ENCODE peak calls at places on chromosomes 13 and 19, in four cellular contexts. X is K562, N is GM12878, A is HepG2. Q is an unnamed sample.

GRCh38 chr13:44232729-44233128 is 140.9 kb upstream of the SERP2 start:
- DNase-seq in X (no peak), N (no peak), A (no peak), Q (no peak)

GRCh38 chr19:35657904-35658700 is 8.2 kb upstream of the UPK1A start:
- DNase-seq in X (no peak), N (no peak), A (no peak), Q (peak)

GRCh38 chr19:4301590-4302237 is 475 bp downstream of the TMIGD2 start:
- DNase-seq in X (no peak), N (no peak), A (no peak), Q (no peak)

GRCh38 chr13:21016487-21016886 is 44.9 kb downstream of the LATS2 start:
- DNase-seq in X (no peak), N (no peak), A (no peak), Q (no peak)

GRCh38 chr19:21586341-21587116 is 81.1 kb downstream of the ZNF429 start:
- DNase-seq in X (no peak), N (no peak), A (no peak), Q (no peak)

GRCh38 chr13:78599911-78600310 is 3.4 kb downstream of the POU4F1 start:
- DNase-seq in X (no peak), N (no peak), A (no peak), Q (no peak)

GRCh38 chr13:94061316-94061715 is 418.2 kb downstream of the DCT start:
- DNase-seq in X (no peak), N (no peak), A (no peak), Q (no peak)

GRCh38 chr13:44818016-44818415 is 171.3 kb downstream of the NUFIP1 start:
- DNase-seq in X (no peak), N (no peak), A (no peak), Q (no peak)

GRCh38 chr13:107461751-107462150 is 753.6 kb downstream of the LIG4 start:
- DNase-seq in X (no peak), N (no peak), A (no peak), Q (no peak)

GRCh38 chr13:44243198-44243852 is 130.3 kb upstream of the SERP2 start:
- DNase-seq in X (peak), N (no peak), A (peak), Q (no peak)

GRCh38 chr13:99357149-99357596 is 50.0 kb upstream of the GPR183 start:
- DNase-seq in X (peak), N (peak), A (no peak), Q (no peak)

GRCh38 chr19:42459926-42460325 is 17.2 kb upstream of the CXCL17 start:
- DNase-seq in X (no peak), N (no peak), A (no peak), Q (no peak)

GRCh38 chr19:29858621-29859020 is 46.8 kb downstream of the CCNE1 start:
- DNase-seq in X (no peak), N (no peak), A (no peak), Q (no peak)

GRCh38 chr13:86383151-86383550 is 583.9 kb upstream of the SLITRK6 start:
- DNase-seq in X (no peak), N (no peak), A (no peak), Q (no peak)

GRCh38 chr19:48754950-48755645 is at the start of gene FGF21:
- DNase-seq in X (no peak), N (no peak), A (no peak), Q (peak)

GRCh38 chr19:36418287-36419001 is at the start of gene ZFP82:
- DNase-seq in X (peak), N (peak), A (peak), Q (peak)

GRCh38 chr13:85347251-85347650 is 452.0 kb downstream of the SLITRK6 start:
- DNase-seq in X (no peak), N (no peak), A (no peak), Q (no peak)

GRCh38 chr19:30479231-30479630 is 107.0 kb downstream of the ZNF536 start:
- DNase-seq in X (no peak), N (no peak), A (no peak), Q (no peak)

GRCh38 chr19:13727798-13728197 is 36.5 kb upstream of the MRI1 start:
- DNase-seq in X (no peak), N (no peak), A (no peak), Q (no peak)

GRCh38 chr13:62185631-62186256 is 770.1 kb upstream of the PCDH20 start:
- DNase-seq in X (no peak), N (no peak), A (no peak), Q (no peak)

GRCh38 chr19:45569619-45570421 is 14.8 kb downstream of the OPA3 start:
- DNase-seq in X (peak), N (no peak), A (peak), Q (peak)
- TF ChIP-seq HDAC2 in X (no peak), N (no peak), A (no peak), Q (no peak)

DNA sequence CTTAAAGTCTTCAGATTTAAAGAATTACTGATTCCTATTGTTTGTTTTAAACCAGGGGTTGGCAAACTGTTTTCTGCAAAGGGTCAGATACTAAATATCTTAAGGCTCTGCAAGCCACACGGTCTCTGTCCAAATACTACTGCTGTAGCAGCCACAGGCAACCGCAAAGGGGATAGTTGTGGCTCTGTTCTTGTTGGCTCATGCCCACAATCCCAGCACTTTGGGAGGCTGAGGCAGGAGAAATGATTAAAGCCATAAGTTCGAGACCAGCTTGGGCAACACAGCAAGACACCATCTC is 22.4 kb downstream of the RANBP3 start:
- DNase-seq in X (no peak), N (no peak), A (no peak), Q (no peak)
- TF ChIP-seq MAX in X (no peak), N (no peak), A (no peak), Q (no peak)

DNA sequence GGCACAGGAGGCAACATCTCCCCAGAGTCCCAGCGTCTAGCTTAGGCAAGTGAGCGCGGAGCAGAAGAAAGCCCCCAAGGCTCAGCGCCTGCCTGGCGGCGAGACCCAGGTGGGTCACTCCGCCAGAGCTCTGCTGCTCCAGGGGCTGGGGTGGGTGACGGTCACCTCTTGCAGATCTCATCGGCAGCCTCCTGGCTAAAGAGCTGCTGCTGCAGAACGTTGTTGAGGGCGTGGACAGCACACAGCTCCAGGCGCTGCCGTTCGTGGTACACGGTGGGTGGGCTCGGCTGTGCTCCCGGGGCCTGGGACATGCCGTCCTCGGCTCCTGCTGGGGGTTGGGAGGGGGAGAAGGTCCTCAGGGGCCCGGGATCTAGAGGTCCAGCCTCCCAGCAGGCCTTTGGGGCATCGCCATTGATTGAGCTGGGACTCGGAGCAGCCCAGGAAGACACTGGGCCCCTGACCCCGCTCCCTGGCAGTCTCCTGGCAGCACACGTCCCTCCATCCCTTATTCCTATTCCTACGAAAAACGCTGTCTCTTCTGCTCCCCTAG is 795 bp downstream of the JOSD2 start:
- DNase-seq in X (no peak), N (no peak), A (no peak), Q (no peak)
- TF ChIP-seq JUNB in X (no peak), N (no peak), A (no peak), Q (no peak)

DNA sequence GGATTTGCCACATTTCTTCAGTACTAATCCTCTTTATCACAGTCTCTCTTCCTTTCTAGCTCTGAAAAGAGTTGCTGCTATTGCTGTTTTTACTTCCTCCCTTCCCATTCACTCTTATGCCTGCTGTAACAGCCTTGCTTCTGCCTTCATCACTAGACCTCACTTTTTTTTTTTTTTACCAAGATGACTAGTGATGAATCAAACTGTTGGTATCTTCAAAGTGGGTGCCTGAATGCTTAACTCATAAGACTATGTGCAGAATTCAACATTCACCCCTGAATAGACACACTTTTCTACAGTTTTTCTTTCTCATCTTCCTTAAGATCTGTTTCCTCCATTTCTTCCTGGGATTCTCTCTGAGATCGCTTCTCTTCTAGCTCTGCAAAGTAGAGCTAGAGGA is 217.2 kb upstream of the HTR2A start:
- DNase-seq in X (no peak), N (no peak), A (no peak), Q (no peak)
- TF ChIP-seq HDAC2 in X (no peak), N (no peak), A (no peak), Q (no peak)

DNA sequence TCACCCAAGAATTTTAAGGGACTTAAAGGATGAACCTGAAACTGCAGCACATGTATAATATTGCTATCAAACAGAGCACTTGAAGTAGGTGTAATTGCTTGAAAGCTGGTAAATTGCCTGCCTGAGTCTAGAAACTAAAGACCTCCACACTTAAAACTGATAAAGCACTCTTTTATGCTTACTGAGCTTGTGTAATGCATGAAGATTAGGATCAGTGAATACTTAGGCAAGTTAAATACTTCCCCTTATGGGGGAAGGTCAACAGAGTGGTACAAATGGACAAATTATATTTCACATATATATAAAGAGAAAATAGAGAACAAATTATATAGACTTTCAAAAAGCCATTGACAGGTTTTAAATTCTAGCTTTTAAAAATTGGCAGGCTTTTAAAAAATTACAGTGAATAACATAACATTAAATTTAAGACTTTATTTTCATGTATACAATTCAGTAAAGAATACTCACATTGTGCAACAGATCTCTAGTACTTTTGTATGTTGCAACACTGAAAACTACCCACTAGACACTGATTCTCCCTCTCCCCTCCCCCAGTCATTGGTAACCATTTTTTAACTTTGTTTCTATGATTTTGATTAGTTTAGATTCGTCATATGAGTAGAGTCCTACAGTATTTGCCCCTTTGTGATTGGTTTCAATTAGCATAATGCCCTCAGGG is 23.9 kb downstream of the PIBF1 start:
- DNase-seq in X (no peak), N (no peak), A (peak), Q (no peak)
- TF ChIP-seq MAX in X (no peak), N (no peak), A (no peak), Q (no peak)